ENCODE peak calls at places on chromosomes 6 and 20, in ten cellular contexts. M is natural killer cell; K is effector CD8-positive, alpha-beta T cell; U is endothelial cell; N is OCI-LY7; H is CMK; R is AG09319; I is BJ; Q is HFF-Myc; F is GM10248. A is an unnamed sample.

GRCh38 chr6:54440549-54440948 is 132.3 kb downstream of the TINAG start:
- DNase-seq in N (no peak), K (no peak), R (no peak), H (no peak), M (no peak), I (no peak), U (no peak), F (no peak), Q (no peak), A (no peak)

GRCh38 chr20:4283011-4283410 is 267.7 kb upstream of the RNF24 start:
- DNase-seq in M (no peak), I (no peak), H (no peak), U (no peak), F (no peak), Q (no peak), N (no peak), K (no peak), R (no peak), A (no peak)

GRCh38 chr6:88982720-88983119 is 19.3 kb upstream of the RNGTT start:
- DNase-seq in Q (peak; percentile 69), F (peak; percentile 55), M (no peak), N (peak; percentile 72), I (peak; percentile 47), H (no peak), K (no peak), U (no peak), R (peak; percentile 65), A (peak; percentile 33)

GRCh38 chr6:154257074-154257473 is 99.5 kb downstream of the IPCEF1 start:
- DNase-seq in K (no peak), U (no peak), N (no peak), R (no peak), M (no peak), H (peak; percentile 18), F (no peak), Q (no peak), I (no peak), A (no peak)

GRCh38 chr6:116872771-116873170 is 4.3 kb upstream of the RFX6 start:
- DNase-seq in I (no peak), R (no peak), K (no peak), F (no peak), M (no peak), H (no peak), U (no peak), N (no peak), Q (no peak), A (no peak)

GRCh38 chr6:142361345-142361744 is 59.5 kb downstream of the ADGRG6 start:
- DNase-seq in H (no peak), F (no peak), Q (no peak), R (no peak), I (no peak), K (no peak), U (no peak), N (no peak), M (no peak), A (no peak)

GRCh38 chr6:25556516-25556915 is 95.5 kb upstream of the SCGN start:
- DNase-seq in F (peak; percentile 56), M (peak; percentile 50), U (peak; percentile 87), I (peak; percentile 6), K (peak; percentile 62), R (peak; percentile 44), H (peak; percentile 68), N (peak; percentile 80), Q (peak; percentile 67), A (peak; percentile 84)

GRCh38 chr6:144066745-144067484 is 28.5 kb downstream of the SF3B5 start:
- DNase-seq in K (no peak), F (peak; percentile 73), R (no peak), M (no peak), U (no peak), Q (no peak), H (no peak), N (no peak), I (no peak), A (peak; percentile 74)

GRCh38 chr6:67639161-67639560 is 995.9 kb upstream of the ADGRB3 start:
- DNase-seq in K (no peak), I (no peak), F (no peak), Q (no peak), N (no peak), H (no peak), U (no peak), M (no peak), R (no peak), A (no peak)

GRCh38 chr20:38229376-38230252 is 30.9 kb downstream of the KIAA1755 start:
- DNase-seq in K (no peak), M (no peak), R (no peak), H (peak; percentile 2), F (peak; percentile 50), U (peak; percentile 63), Q (no peak), N (no peak), I (no peak), A (no peak)

GRCh38 chr20:53298900-53299299 is 294.7 kb downstream of the ZNF217 start:
- DNase-seq in F (no peak), N (no peak), U (no peak), M (no peak), I (no peak), R (no peak), K (no peak), H (no peak), Q (no peak), A (no peak)

GRCh38 chr6:29505808-29506207 is 18.1 kb upstream of the MAS1L start:
- DNase-seq in H (no peak), U (no peak), R (no peak), I (no peak), Q (no peak), K (no peak), N (no peak), M (no peak), F (no peak), A (no peak)

GRCh38 chr20:34301587-34302311 is 1.4 kb downstream of the AHCY start:
- DNase-seq in M (no peak), U (no peak), K (no peak), I (no peak), N (no peak), H (peak; percentile 36), Q (no peak), F (no peak), R (no peak), A (peak; percentile 27)

GRCh38 chr20:8449120-8449519 is 317.1 kb downstream of the PLCB1 start:
- DNase-seq in K (no peak), N (no peak), U (no peak), R (no peak), F (no peak), M (no peak), I (no peak), H (no peak), Q (no peak), A (no peak)

GRCh38 chr6:158645064-158646022 is 800 bp upstream of the DYNLT1 start:
- DNase-seq in M (no peak), I (no peak), Q (no peak), U (no peak), N (no peak), H (no peak), F (no peak), K (no peak), R (no peak), A (peak; percentile 67)